ENCODE peak calls at places on chromosome 3, in six cellular contexts. K is PC-3; T is lower lobe of right lung; S is CD8-positive, alpha-beta memory T cell; Q is ovary; B is breast epithelium. D is an unnamed sample. For H3K4me1, the result is how much of the 10 kb centered on the place peaks cover.

GRCh38 chr3:138646527-138646926 is 38.0 kb downstream of the FAIM start:
- DNase-seq in K (no peak), T (no peak), S (no peak), Q (no peak), B (no peak), D (no peak)

GRCh38 chr3:17355591-17355990 is 386.8 kb downstream of the TBC1D5 start:
- DNase-seq in K (no peak), T (no peak), S (no peak), Q (no peak), B (no peak), D (no peak)

GRCh38 chr3:13264468-13264795 is 155.7 kb downstream of the NUP210 start:
- DNase-seq in K (no peak), T (no peak), S (no peak), Q (no peak), B (no peak), D (no peak)

GRCh38 chr3:32493437-32494414 is 8.9 kb downstream of the CMTM6 start:
- DNase-seq in K (no peak), T (no peak), S (no peak), Q (no peak), B (no peak), D (no peak)

GRCh38 chr3:145807990-145808389 is 353.0 kb downstream of the PLOD2 start:
- DNase-seq in K (peak), T (no peak), S (no peak), Q (no peak), B (no peak), D (no peak)

GRCh38 chr3:28080716-28081115 is 160.7 kb upstream of the CMC1 start:
- DNase-seq in K (no peak), T (no peak), S (no peak), Q (no peak), B (no peak), D (no peak)

GRCh38 chr3:53486961-53487654 is 7.3 kb upstream of the CACNA1D start:
- DNase-seq in K (no peak), T (no peak), S (no peak), Q (no peak), B (no peak), D (no peak)

GRCh38 chr3:193269343-193269742 is 28.3 kb downstream of the PLAAT1 start:
- DNase-seq in K (no peak), T (no peak), S (no peak), Q (no peak), B (no peak), D (no peak)

GRCh38 chr3:15934389-15935195 is 136.8 kb upstream of the ANKRD28 start:
- DNase-seq in K (no peak), T (no peak), S (no peak), Q (no peak), B (no peak), D (no peak)

GRCh38 chr3:177057768-177058167 is 139.5 kb downstream of the TBL1XR1 start:
- DNase-seq in K (no peak), T (no peak), S (no peak), Q (no peak), B (no peak), D (peak)

GRCh38 chr3:112519424-112520001 is 20.2 kb upstream of the BTLA start:
- DNase-seq in K (peak), T (no peak), S (no peak), Q (no peak), B (no peak), D (peak)

GRCh38 chr3:37619568-37619967 is 242.1 kb upstream of the CTDSPL start:
- DNase-seq in K (no peak), T (no peak), S (no peak), Q (no peak), B (no peak), D (no peak)

GRCh38 chr3:158381274-158381868 is 189.6 kb upstream of the MLF1 start:
- DNase-seq in K (peak), T (no peak), S (no peak), Q (no peak), B (no peak), D (no peak)

GRCh38 chr3:104907507-104907906 is 459.2 kb upstream of the ALCAM start:
- DNase-seq in K (peak), T (no peak), S (no peak), Q (no peak), B (no peak), D (no peak)

GRCh38 chr3:4573153-4573552 is 80.0 kb downstream of the ITPR1 start:
- DNase-seq in K (no peak), T (no peak), S (no peak), Q (no peak), B (no peak), D (no peak)

GRCh38 chr3:193872265-193872753 is 263.6 kb upstream of the HES1 start:
- DNase-seq in K (peak), T (no peak), S (no peak), Q (no peak), B (peak), D (no peak)

GRCh38 chr3:20041197-20041780 is 1.0 kb downstream of the KAT2B start:
- DNase-seq in K (peak), T (peak), S (peak), Q (peak), B (peak), D (peak)

GRCh38 chr3:172115787-172116186 is 76.4 kb downstream of the FNDC3B start:
- DNase-seq in K (no peak), T (no peak), S (no peak), Q (no peak), B (no peak), D (no peak)

GRCh38 chr3:184259878-184260570 is 1.3 kb downstream of the CAMK2N2 start:
- DNase-seq in K (peak), T (no peak), S (peak), Q (peak), B (no peak), D (peak)

GRCh38 chr3:112351036-112351435 is 18.1 kb downstream of the CD200 start:
- DNase-seq in K (no peak), T (no peak), S (no peak), Q (no peak), B (no peak), D (no peak)

GRCh38 chr3:190695225-190695624 is 167.3 kb downstream of the GMNC start:
- DNase-seq in K (no peak), T (no peak), S (no peak), Q (no peak), B (no peak), D (no peak)

GRCh38 chr3:72152551-72153476 is 367.9 kb upstream of the PROK2 start:
- DNase-seq in K (peak), T (peak), S (no peak), Q (peak), B (peak), D (no peak)

GRCh38 chr3:138331143-138331894 is 1.7 kb upstream of the NME9 start:
- DNase-seq in K (peak), T (no peak), S (no peak), Q (no peak), B (no peak), D (no peak)

GRCh38 chr3:123397050-123397590 is 51.8 kb downstream of the ADCY5 start:
- DNase-seq in K (no peak), T (no peak), S (no peak), Q (peak), B (no peak), D (no peak)

GRCh38 chr3:27076815-27077630 is 292.2 kb downstream of the NEK10 start:
- DNase-seq in K (no peak), T (no peak), S (no peak), Q (no peak), B (no peak), D (no peak)

GRCh38 chr3:172209333-172210321 is 170.2 kb downstream of the FNDC3B start:
- DNase-seq in K (no peak), T (no peak), S (no peak), Q (peak), B (peak), D (no peak)

GRCh38 chr3:52181543-52181942 is 16.4 kb upstream of the ALAS1 start:
- DNase-seq in K (peak), T (no peak), S (no peak), Q (no peak), B (no peak), D (no peak)

GRCh38 chr3:9794400-9794799 is 1.5 kb downstream of the ARPC4 start:
- DNase-seq in K (no peak), T (no peak), S (no peak), Q (no peak), B (no peak), D (no peak)

GRCh38 chr3:9793161-9793781 is 389 bp downstream of the ARPC4 start:
- DNase-seq in K (peak), T (peak), S (peak), Q (no peak), B (no peak), D (no peak)

GRCh38 chr3:9797196-9797945 is 4.5 kb downstream of the ARPC4 start:
- DNase-seq in K (no peak), T (no peak), S (no peak), Q (no peak), B (no peak), D (no peak)

GRCh38 chr3:9792405-9793160 is at the start of the genes ARPC4 and TADA3:
- DNase-seq in K (peak), T (peak), S (peak), Q (peak), B (peak), D (peak)

DNA sequence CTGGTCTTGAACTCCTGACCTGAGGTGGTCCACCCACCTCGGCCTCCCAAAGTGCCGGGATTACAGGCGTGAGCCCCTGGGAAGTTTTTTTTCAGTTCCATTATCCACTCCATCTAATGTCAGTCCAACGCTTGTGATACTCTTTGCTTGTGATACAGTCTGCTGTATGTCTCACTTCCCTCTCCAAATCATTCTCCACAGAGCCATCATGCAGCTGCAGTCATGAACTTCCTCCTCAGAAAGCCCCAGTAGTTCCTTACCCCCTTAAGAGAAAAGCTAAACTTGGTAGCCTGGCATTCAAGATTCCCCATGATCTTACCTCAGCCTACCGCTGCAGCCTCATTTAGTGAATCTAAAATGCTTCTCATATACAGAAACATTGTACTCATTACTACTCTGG is 2.3 kb downstream of the ARPC4 start:
- DNase-seq in K (no peak), T (no peak), S (no peak), Q (no peak), B (no peak), D (no peak)
- H3K4me1 ChIP-seq in K (under half), T (under half), S (under half), Q (under half), B (under half), D (under half)

DNA sequence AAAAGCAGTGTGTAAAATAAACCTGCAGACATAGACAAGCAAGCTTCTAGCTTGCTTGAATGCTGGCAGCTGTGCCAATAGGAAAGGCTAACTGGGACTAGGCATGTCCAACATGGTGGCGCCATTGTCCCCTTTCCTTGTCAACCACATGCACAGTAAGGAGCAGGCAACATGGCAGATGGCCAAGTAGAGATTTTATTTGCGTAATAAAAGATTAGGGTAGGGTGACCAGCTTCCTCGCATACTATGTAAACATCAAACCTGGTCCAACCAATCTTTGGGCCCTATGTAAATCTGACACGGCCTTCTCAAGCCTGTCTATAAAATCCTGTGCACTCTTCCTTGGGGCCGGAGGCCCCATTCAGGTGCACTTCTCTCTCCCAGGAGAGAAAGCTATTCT is 575.4 kb upstream of the GOLIM4 start:
- DNase-seq in K (peak), T (no peak), S (no peak), Q (no peak), B (no peak), D (no peak)
- H3K27ac ChIP-seq in K (no peak), T (no peak), S (no peak), Q (no peak), B (no peak), D (no peak)

GRCh38 chr3:181075098-181075497 is 85.6 kb upstream of the DNAJC19 start:
- DNase-seq in K (no peak), T (no peak), S (no peak), Q (no peak), B (no peak), D (no peak)
- H3K4me1 ChIP-seq in K (under half), T (under half), S (under half), Q (under half), B (under half), D (under half)

GRCh38 chr3:41216993-41217392 is 17.7 kb downstream of the CTNNB1 start:
- DNase-seq in K (peak), T (no peak), S (no peak), Q (no peak), B (no peak), D (no peak)
- H3K27ac ChIP-seq in K (no peak), T (no peak), S (no peak), Q (no peak), B (peak), D (no peak)

GRCh38 chr3:87261925-87262324 is 14.5 kb downstream of the POU1F1 start:
- DNase-seq in K (no peak), T (no peak), S (no peak), Q (no peak), B (no peak), D (no peak)
- H3K4me1 ChIP-seq in K (under half), T (under half), S (under half), Q (under half), B (under half), D (under half)

GRCh38 chr3:39178553-39178952 is 13.8 kb downstream of the XIRP1 start:
- DNase-seq in K (no peak), T (no peak), S (no peak), Q (no peak), B (no peak), D (no peak)

GRCh38 chr3:39181408-39182335 is 10.7 kb downstream of the XIRP1 start:
- DNase-seq in K (peak), T (no peak), S (no peak), Q (no peak), B (no peak), D (no peak)

GRCh38 chr3:39180546-39181346 is 11.6 kb downstream of the XIRP1 start:
- DNase-seq in K (peak), T (peak), S (peak), Q (peak), B (peak), D (peak)

GRCh38 chr3:39177708-39178332 is 14.6 kb downstream of the XIRP1 start:
- DNase-seq in K (peak), T (peak), S (peak), Q (peak), B (peak), D (peak)

GRCh38 chr3:39180183-39180545 is 12.2 kb downstream of the XIRP1 start:
- DNase-seq in K (no peak), T (no peak), S (no peak), Q (no peak), B (no peak), D (no peak)
- H3K27ac ChIP-seq in K (no peak), T (peak), S (peak), Q (peak), B (peak), D (peak)

GRCh38 chr3:1191061-1191460 is 98.2 kb downstream of the CNTN6 start:
- DNase-seq in K (no peak), T (no peak), S (no peak), Q (no peak), B (no peak), D (no peak)
- H3K4me1 ChIP-seq in K (under half), T (under half), S (under half), Q (under half), B (under half), D (under half)

D was measured in CD4-positive, CD25-positive, alpha-beta regulatory T cell.